ENCODE peak calls at places on chromosomes 13 and 19, in seven cellular contexts. X is effector memory CD8-positive, alpha-beta T cell; T is activated naive CD8-positive, alpha-beta T cell treated with anti-CD3 and anti-CD28 coated beads, Interleukin-2, amount 50 U/mL, for 16 hours; C is PC-9; J is NCI-H1436; I is GM03348; R is colonic mucosa. V is an unnamed sample.

GRCh38 chr13:111519490-111520170 is 199.2 kb downstream of the TEX29 start:
- DNase-seq in T (no peak), X (no peak), J (no peak), I (no peak), C (no peak), R (no peak), V (no peak)

GRCh38 chr19:35797663-35798062 is 15.0 kb downstream of the PRODH2 start:
- DNase-seq in I (no peak), T (no peak), X (no peak), J (no peak), R (no peak), C (no peak), V (no peak)

GRCh38 chr13:25440081-25440480 is 68.3 kb downstream of the ATP8A2 start:
- DNase-seq in C (no peak), T (no peak), J (no peak), X (no peak), R (no peak), I (no peak), V (no peak)

GRCh38 chr19:42130254-42130573 is 2.0 kb downstream of the POU2F2 start:
- DNase-seq in C (no peak), R (no peak), I (no peak), X (no peak), T (no peak), J (no peak), V (no peak)

GRCh38 chr19:4584670-4585460 is 25.4 kb upstream of the SEMA6B start:
- DNase-seq in R (no peak), I (no peak), J (no peak), X (no peak), C (no peak), T (no peak), V (no peak)

GRCh38 chr19:4597975-4598671 is 38.6 kb upstream of the SEMA6B start:
- DNase-seq in J (peak; percentile 66), R (peak; percentile 45), I (peak; percentile 63), T (no peak), X (no peak), C (peak; percentile 54), V (peak; percentile 38)

GRCh38 chr19:31675187-31675913 is 326.1 kb upstream of the TSHZ3 start:
- DNase-seq in X (no peak), J (no peak), C (no peak), I (peak; percentile 79), R (no peak), T (no peak), V (no peak)

GRCh38 chr19:4583961-4584669 is 24.6 kb upstream of the SEMA6B start:
- DNase-seq in X (no peak), R (peak; percentile 28), T (no peak), I (peak; percentile 77), C (no peak), J (no peak), V (peak; percentile 49)

GRCh38 chr13:33257786-33258185 is 27.8 kb downstream of the STARD13 start:
- DNase-seq in C (no peak), T (no peak), R (no peak), X (no peak), J (no peak), I (no peak), V (no peak)

GRCh38 chr19:1279782-1280341 is 4.5 kb downstream of the FAM174C start:
- DNase-seq in J (peak; percentile 78), T (peak; percentile 44), C (peak; percentile 77), X (peak; percentile 74), I (peak; percentile 91), R (peak; percentile 88), V (peak; percentile 82)

GRCh38 chr13:30763786-30764440 is 28.6 kb downstream of the ALOX5AP start:
- DNase-seq in J (no peak), T (no peak), R (no peak), C (no peak), X (no peak), I (no peak), V (no peak)

GRCh38 chr13:40271931-40272775 is 394.3 kb downstream of the FOXO1 start:
- DNase-seq in J (no peak), T (no peak), I (peak; percentile 82), X (no peak), R (peak; percentile 31), C (peak; percentile 74), V (peak; percentile 26)

GRCh38 chr19:48325265-48325910 is at the start of gene EMP3:
- DNase-seq in C (peak; percentile 76), I (peak; percentile 94), R (peak; percentile 76), T (peak; percentile 68), X (peak; percentile 74), J (no peak), V (no peak)

GRCh38 chr19:49637865-49638350 is 2.0 kb downstream of the RRAS start:
- DNase-seq in X (no peak), T (no peak), I (peak; percentile 94), R (peak; percentile 94), C (peak; percentile 85), J (peak; percentile 22), V (peak; percentile 85)

GRCh38 chr19:55578031-55578760 is 2.5 kb downstream of the ZNF579 start:
- DNase-seq in X (no peak), I (no peak), J (no peak), R (no peak), C (no peak), T (no peak), V (no peak)

GRCh38 chr19:5046339-5047039 is 77.6 kb downstream of the KDM4B start:
- DNase-seq in X (no peak), R (peak; percentile 80), C (peak; percentile 78), T (no peak), J (peak; percentile 69), I (peak; percentile 75), V (peak; percentile 87)

GRCh38 chr19:38826856-38827551 is 4.6 kb downstream of the ECH1 start:
- DNase-seq in J (no peak), X (no peak), R (no peak), C (no peak), T (no peak), I (no peak), V (no peak)

GRCh38 chr19:48565090-48565489 is 13.1 kb downstream of the SULT2B1 start:
- DNase-seq in R (no peak), X (no peak), I (no peak), T (no peak), J (no peak), C (peak; percentile 31), V (peak; percentile 62)

GRCh38 chr13:38661276-38661675 is 25.6 kb upstream of the FREM2 start:
- DNase-seq in R (no peak), J (no peak), C (no peak), I (no peak), X (no peak), T (no peak), V (no peak)